ENCODE peak calls at places on chromosomes 12 and 14, in four cellular contexts. J is WERI-Rb-1, O is cardiac muscle cell, Z is tibial nerve. K is an unnamed sample.

GRCh38 chr12:7162691-7163114 is 26.8 kb upstream of the PEX5 start:
- DNase-seq in J (peak), O (no peak), Z (no peak), K (no peak)

GRCh38 chr12:34398706-34399630 is 376.7 kb downstream of the ALG10 start:
- DNase-seq in J (no peak), O (no peak), Z (no peak), K (peak)

GRCh38 chr14:102917469-102918211 is 4.8 kb upstream of the AMN start:
- DNase-seq in J (peak), O (peak), Z (peak), K (peak)

GRCh38 chr14:30069536-30069935 is 141.9 kb upstream of the PRKD1 start:
- DNase-seq in J (no peak), O (peak), Z (no peak), K (no peak)

GRCh38 chr14:57461777-57462320 is 31.8 kb downstream of the CCDC198 start:
- DNase-seq in J (no peak), O (no peak), Z (no peak), K (no peak)

GRCh38 chr12:104121001-104121400 is 17.0 kb downstream of the NFYB start:
- DNase-seq in J (no peak), O (peak), Z (no peak), K (no peak)

GRCh38 chr14:100660498-100661339 is 66.0 kb upstream of the DLK1 start:
- DNase-seq in J (no peak), O (no peak), Z (no peak), K (no peak)

GRCh38 chr14:33564774-33565630 is 385.9 kb downstream of the EGLN3 start:
- DNase-seq in J (no peak), O (peak), Z (no peak), K (no peak)

GRCh38 chr14:75340921-75341320 is 62.3 kb downstream of the FOS start:
- DNase-seq in J (no peak), O (peak), Z (peak), K (peak)

GRCh38 chr12:95582230-95583058 is 31.2 kb upstream of the USP44 start:
- DNase-seq in J (no peak), O (peak), Z (no peak), K (no peak)

GRCh38 chr12:123933214-123933613 is 39.4 kb downstream of the CCDC92 start:
- DNase-seq in J (no peak), O (no peak), Z (no peak), K (no peak)

GRCh38 chr12:26971963-26972362 is 33.7 kb downstream of the FGFR1OP2 start:
- DNase-seq in J (no peak), O (no peak), Z (no peak), K (no peak)

GRCh38 chr12:113040722-113041168 is 15.8 kb upstream of the DTX1 start:
- DNase-seq in J (peak), O (peak), Z (peak), K (peak)

GRCh38 chr12:115297445-115297844 is 613.5 kb upstream of the TBX3 start:
- DNase-seq in J (no peak), O (no peak), Z (no peak), K (no peak)

GRCh38 chr12:5461966-5462365 is 30.1 kb downstream of the NTF3 start:
- DNase-seq in J (no peak), O (no peak), Z (no peak), K (no peak)

GRCh38 chr12:51183816-51184215 is 10.9 kb upstream of the TFCP2 start:
- DNase-seq in J (peak), O (peak), Z (no peak), K (peak)

DNA sequence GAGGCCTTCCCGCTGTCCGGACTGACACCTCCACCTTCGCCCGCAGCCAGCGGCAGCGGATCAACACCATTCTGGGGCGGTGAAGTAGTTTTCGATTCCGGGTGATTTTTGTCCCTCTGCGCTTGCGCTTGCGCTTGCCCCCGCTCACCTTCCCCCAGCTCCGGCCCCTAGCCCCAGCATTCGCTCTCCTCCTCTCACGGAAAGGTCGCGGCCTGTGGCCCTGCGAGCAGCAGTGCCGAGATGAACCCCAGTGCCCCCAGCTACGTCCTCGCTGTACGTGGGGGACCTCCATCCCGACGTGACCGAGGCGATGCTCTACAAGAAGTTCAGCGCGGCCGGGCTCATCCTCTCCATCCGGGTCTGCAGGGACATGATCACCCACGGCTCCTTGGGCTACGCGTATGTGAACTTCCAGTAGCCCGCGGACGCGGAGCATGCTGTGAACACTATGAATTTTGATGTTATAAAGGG is 22.7 kb upstream of the SRGAP1 start:
- DNase-seq in J (no peak), O (peak), Z (no peak), K (no peak)
- H3K4me3 ChIP-seq in J (no peak), O (no peak), Z (peak), K (peak)

DNA sequence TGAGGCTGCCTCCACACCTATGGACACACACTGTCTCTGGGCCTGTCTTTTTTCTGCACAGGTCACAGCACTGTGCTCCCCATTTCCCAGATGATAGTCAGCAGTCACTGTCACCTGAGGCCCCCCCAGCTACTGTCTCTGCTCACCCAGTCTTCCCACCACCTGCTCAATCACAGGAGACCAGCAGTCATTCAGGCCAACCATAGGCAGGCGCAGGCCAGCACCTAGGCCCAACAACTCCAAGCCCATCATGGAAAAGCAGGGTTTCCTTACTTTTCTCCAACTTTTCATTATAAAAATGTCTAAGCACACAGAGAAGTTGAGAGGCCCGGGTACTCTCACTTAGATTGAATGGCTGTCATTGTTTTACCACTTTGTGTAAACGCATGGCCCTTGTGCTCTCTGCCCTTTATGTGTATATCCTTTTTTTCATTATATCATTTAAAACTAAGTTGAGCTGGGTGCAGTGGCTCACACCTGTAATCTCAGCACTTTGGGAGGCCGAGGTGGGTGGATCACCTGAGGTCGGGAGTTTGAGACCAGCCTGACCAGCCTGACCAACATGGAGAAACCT is 7.1 kb downstream of the PXN start:
- DNase-seq in J (no peak), O (no peak), Z (no peak), K (no peak)
- H3K27ac ChIP-seq in J (no peak), O (no peak), Z (peak), K (peak)

GRCh38 chr12:93571854-93572711 is at the start of gene SOCS2:
- DNase-seq in J (peak), O (peak), Z (peak), K (peak)

GRCh38 chr12:93573552-93574223 is 1.2 kb downstream of the SOCS2 start:
- DNase-seq in J (no peak), O (no peak), Z (no peak), K (no peak)

GRCh38 chr12:93570552-93571359 is 1.7 kb upstream of the SOCS2 start:
- DNase-seq in J (peak), O (peak), Z (peak), K (peak)

GRCh38 chr12:93571360-93571853 is 1.1 kb upstream of the SOCS2 start:
- DNase-seq in J (peak), O (peak), Z (peak), K (peak)

DNA sequence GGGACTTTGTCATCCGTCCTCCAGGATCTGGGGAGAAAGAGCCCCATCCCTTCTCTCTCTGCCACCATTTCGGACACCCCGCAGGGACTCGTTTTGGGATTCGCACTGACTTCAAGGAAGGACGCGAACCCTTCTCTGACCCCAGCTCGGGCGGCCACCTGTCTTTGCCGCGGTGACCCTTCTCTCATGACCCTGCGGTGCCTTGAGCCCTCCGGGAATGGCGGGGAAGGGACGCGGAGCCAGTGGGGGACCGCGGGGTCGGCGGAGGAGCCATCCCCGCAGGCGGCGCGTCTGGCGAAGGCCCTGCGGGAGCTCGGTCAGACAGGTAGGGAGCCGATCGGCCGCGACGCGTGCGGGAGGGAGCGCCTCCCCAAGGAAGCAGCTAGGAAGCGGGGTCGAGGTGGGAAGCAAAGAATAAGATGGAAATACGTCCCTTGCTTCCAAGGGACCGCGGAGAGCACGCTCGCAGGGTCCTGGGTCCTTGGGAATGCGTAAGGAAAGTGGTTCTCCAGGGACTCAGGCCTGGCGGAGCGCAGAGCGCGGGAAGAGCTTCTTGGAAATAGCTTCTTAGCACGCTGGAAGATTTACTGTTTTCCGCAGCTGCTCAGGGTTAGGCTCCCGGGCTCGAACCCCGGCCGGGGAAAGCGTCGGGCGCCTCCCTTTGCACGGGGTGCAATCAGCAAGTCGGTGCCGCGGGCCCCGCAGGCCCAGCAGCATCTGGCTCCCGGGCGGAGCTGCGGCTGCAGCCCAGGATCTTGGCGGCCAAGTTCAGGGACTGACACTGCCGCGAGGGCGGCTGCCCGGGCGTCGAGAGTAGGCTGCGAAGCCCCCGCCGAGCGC is 457 bp downstream of the SOCS2 start:
- DNase-seq in J (no peak), O (peak), Z (no peak), K (peak)
- H3K4me3 ChIP-seq in J (no peak), O (peak), Z (peak), K (peak)

DNA sequence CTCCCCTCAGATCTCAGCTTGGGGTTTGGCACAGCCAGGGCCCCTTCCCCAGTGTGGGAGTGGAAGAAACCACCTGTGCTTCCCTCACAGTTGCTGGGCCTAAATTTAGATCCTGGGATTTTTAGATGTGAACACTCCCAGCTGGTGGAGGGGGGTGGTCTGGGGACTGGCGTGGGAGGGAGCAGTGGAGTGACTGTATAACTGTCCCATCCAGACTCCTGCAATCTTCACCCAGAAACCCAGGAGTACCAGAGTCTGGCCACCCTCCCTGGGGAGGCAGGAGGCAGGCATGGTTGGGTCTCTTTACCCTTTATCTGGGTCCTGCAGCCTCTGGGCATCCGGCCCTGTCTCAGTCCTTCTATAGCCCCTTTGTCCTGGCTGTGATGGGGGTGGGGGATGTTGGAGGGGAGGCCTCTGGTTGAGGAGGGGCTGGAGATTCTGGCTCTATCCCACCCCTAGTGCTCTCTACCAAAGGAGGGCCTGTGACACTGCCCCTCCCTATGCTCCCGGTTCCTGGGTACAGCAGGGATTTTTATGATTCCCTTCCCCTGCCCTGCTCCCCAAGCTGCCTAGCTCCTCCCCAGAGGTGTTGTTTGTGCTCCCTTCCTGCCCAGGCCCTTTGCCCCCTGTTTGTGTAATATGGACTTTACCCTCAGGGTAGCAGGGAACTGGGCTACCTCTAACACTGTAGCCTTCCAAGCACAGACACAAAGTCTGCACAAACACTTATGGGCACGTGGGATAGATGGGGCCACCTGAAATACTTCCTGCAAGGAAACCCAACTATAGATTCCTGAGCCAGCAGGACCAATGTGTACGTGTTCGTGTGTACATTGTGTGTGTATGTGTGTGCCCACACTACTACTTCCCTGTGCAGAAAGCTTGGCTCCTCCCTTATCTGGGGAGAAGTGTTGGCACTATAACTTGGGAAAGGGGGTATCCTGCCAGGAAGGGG is 1.7 kb downstream of the ERBB3 start:
- DNase-seq in J (no peak), O (no peak), Z (no peak), K (no peak)
- H3K27ac ChIP-seq in J (no peak), O (peak), Z (peak), K (no peak)

GRCh38 chr12:40298341-40298740 is 73.5 kb downstream of the LRRK2 start:
- DNase-seq in J (no peak), O (no peak), Z (no peak), K (no peak)

GRCh38 chr12:40287369-40287975 is 62.7 kb downstream of the LRRK2 start:
- DNase-seq in J (no peak), O (no peak), Z (no peak), K (no peak)

DNA sequence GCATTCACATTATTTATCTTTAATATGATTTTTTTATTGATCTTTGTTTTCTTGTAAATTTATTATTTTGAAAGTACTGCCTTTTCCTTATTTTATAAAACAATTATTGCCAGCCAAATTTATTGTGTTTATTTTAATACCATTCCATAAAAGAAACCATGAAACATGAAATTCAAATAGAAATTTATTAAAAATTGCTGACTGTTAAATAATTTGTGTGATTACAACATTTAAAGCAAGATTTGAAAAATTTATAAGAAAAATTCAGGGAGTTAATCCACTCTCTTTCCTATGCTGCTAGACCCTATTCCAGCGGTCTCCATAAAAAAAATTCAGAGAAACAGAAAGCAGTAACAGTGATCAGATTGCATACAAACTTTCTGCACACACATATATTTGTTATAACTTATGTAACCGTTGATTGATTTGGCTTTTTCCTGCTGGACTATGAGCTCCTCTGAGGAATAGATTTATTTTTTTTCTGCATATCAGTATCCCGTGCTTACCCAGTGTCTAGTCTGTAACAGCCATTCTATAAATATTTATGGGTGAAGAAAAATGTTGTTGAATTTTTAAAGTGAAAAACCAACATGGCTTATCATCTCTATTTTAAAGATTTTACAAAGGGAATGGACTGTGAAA is 68.1 kb downstream of the LRRK2 start:
- DNase-seq in J (no peak), O (no peak), Z (no peak), K (no peak)
- H3K4me3 ChIP-seq in J (no peak), O (no peak), Z (no peak), K (no peak)

GRCh38 chr12:65557425-65558167 is 266.7 kb upstream of the HMGA2 start:
- DNase-seq in J (no peak), O (peak), Z (no peak), K (no peak)
- H3K27ac ChIP-seq in J (peak), O (no peak), Z (no peak), K (no peak)

GRCh38 chr12:106235770-106236169 is 12.1 kb downstream of the CKAP4 start:
- DNase-seq in J (no peak), O (no peak), Z (no peak), K (no peak)

GRCh38 chr12:106238146-106238545 is 9.7 kb downstream of the CKAP4 start:
- DNase-seq in J (no peak), O (no peak), Z (no peak), K (no peak)

GRCh38 chr12:106239241-106239950 is 8.4 kb downstream of the CKAP4 start:
- DNase-seq in J (no peak), O (no peak), Z (no peak), K (no peak)

GRCh38 chr12:106233011-106233410 is 14.8 kb downstream of the CKAP4 start:
- DNase-seq in J (no peak), O (no peak), Z (no peak), K (no peak)

GRCh38 chr12:106234513-106234912 is 13.3 kb downstream of the CKAP4 start:
- DNase-seq in J (no peak), O (no peak), Z (no peak), K (no peak)
- H3K4me3 ChIP-seq in J (no peak), O (no peak), Z (no peak), K (no peak)

K was measured in heart right ventricle.